ENCODE peak calls at places on chromosomes 4 and X, in ten cellular contexts. J is amniotic epithelial cell; G is HuH-7; N is activated T-helper 1 cell treated with anti-CD3 and anti-CD28 coated beads, Interleukin-2, amount 50 U/mL, for 16 hours; K is IMR-90; D is astrocyte of the cerebellum; I is GM23248; Q is SHP77 treated with DMSO at 0.1 percent for 48 hours; M is HCEC 1CT; L is ELF-1. R is an unnamed sample.
A peak's percentile ranks its signal among the peaks of the same experiment; 100 is the strongest.

GRCh38 chrX:152892999-152893605 is 4.8 kb upstream of the ZNF185 start:
- DNase-seq in M (no peak), Q (no peak), L (no peak), J (no peak), I (no peak), G (no peak), N (no peak), D (no peak), K (no peak), R (no peak)

GRCh38 chr4:106803107-106803506 is 233.0 kb downstream of the DKK2 start:
- DNase-seq in N (no peak), L (no peak), J (no peak), D (no peak), K (no peak), G (no peak), Q (no peak), I (no peak), M (peak; percentile 36), R (no peak)

GRCh38 chr4:3250956-3251690 is 2.2 kb downstream of the MSANTD1 start:
- DNase-seq in Q (no peak), M (no peak), N (no peak), L (no peak), K (no peak), G (no peak), I (peak; percentile 52), D (no peak), J (peak; percentile 28), R (no peak)

GRCh38 chr4:1541449-1542225 is 135.4 kb upstream of the NKX1-1 start:
- DNase-seq in I (no peak), N (no peak), M (no peak), L (no peak), J (no peak), G (no peak), Q (no peak), K (no peak), D (no peak), R (no peak)

GRCh38 chr4:142473218-142473959 is 372.7 kb downstream of the INPP4B start:
- DNase-seq in L (no peak), Q (no peak), D (no peak), I (no peak), G (no peak), K (no peak), N (no peak), M (no peak), J (no peak), R (no peak)

GRCh38 chr4:86014599-86014998 is 345.3 kb downstream of the MAPK10 start:
- DNase-seq in Q (no peak), L (peak; percentile 24), K (no peak), N (no peak), J (peak; percentile 80), G (no peak), M (no peak), I (no peak), D (no peak), R (no peak)

GRCh38 chr4:117971406-117971805 is 62.9 kb upstream of the NDST3 start:
- DNase-seq in N (no peak), J (peak; percentile 8), D (peak; percentile 27), I (peak; percentile 2), G (no peak), M (no peak), K (no peak), L (no peak), Q (no peak), R (no peak)

GRCh38 chr4:185357733-185358440 is 37.8 kb downstream of the LRP2BP start:
- DNase-seq in G (no peak), D (no peak), K (no peak), N (no peak), L (no peak), Q (no peak), J (no peak), M (no peak), I (no peak), R (no peak)

GRCh38 chr4:966266-967112 is 6.9 kb downstream of the DGKQ start:
- DNase-seq in J (no peak), G (no peak), I (no peak), L (no peak), M (no peak), K (no peak), Q (no peak), D (no peak), N (no peak), R (no peak)

GRCh38 chr4:26412381-26413372 is 77.6 kb downstream of the CCKAR start:
- DNase-seq in M (no peak), N (no peak), I (no peak), K (no peak), D (no peak), G (no peak), Q (no peak), L (no peak), J (no peak), R (no peak)

GRCh38 chr4:114509340-114509739 is 89.3 kb upstream of the UGT8 start:
- DNase-seq in M (no peak), N (no peak), G (no peak), L (no peak), Q (no peak), J (no peak), D (no peak), I (no peak), K (no peak), R (no peak)

GRCh38 chrX:10390187-10390586 is 230.2 kb downstream of the MID1 start:
- DNase-seq in N (no peak), M (no peak), I (no peak), L (no peak), G (no peak), Q (no peak), K (no peak), D (no peak), J (no peak), R (no peak)

GRCh38 chr4:111717916-111718315 is 427.3 kb upstream of the FAM241A start:
- DNase-seq in L (no peak), D (peak; percentile 12), G (no peak), K (no peak), M (no peak), I (peak; percentile 6), N (no peak), J (peak; percentile 4), Q (no peak), R (no peak)

R was measured in NT2/D1.